ENCODE peak calls at places on chromosomes 7 and 10, in five cellular contexts. X is kidney, A is amygdala, C is renal cortical epithelial cell, E is occipital lobe. K is an unnamed sample.

GRCh38 chr10:95767884-95768556 is 12.1 kb downstream of the ENTPD1 start:
- DNase-seq in X (no peak), C (peak; percentile 26), A (no peak), E (no peak), K (no peak)

GRCh38 chr10:29104661-29105369 is 184.1 kb upstream of the LYZL1 start:
- DNase-seq in C (no peak), X (no peak), A (no peak), E (no peak), K (no peak)

GRCh38 chr10:5284311-5285057 is 80.3 kb upstream of the UCN3 start:
- DNase-seq in C (peak; percentile 91), X (no peak), E (no peak), A (no peak), K (no peak)

GRCh38 chr7:30936650-30937245 is 25.1 kb downstream of the AQP1 start:
- DNase-seq in A (no peak), C (no peak), E (no peak), X (peak; percentile 40), K (no peak)

GRCh38 chr10:85646312-85646711 is 720.3 kb downstream of the GRID1 start:
- DNase-seq in C (peak; percentile 88), A (no peak), X (no peak), E (no peak), K (peak; percentile 31)

GRCh38 chr10:48582970-48583369 is 21.9 kb downstream of the ARHGAP22 start:
- DNase-seq in E (peak; percentile 26), C (no peak), A (no peak), X (no peak), K (no peak)

GRCh38 chr10:17222329-17222728 is 5.7 kb upstream of the VIM start:
- DNase-seq in X (no peak), C (peak; percentile 72), A (no peak), E (no peak), K (no peak)

GRCh38 chr10:76946268-76946667 is 691.3 kb downstream of the KCNMA1 start:
- DNase-seq in A (no peak), X (no peak), C (peak; percentile 44), E (no peak), K (no peak)

GRCh38 chr10:92750788-92751533 is 61.2 kb downstream of the HHEX start:
- DNase-seq in A (no peak), C (no peak), E (no peak), X (no peak), K (no peak)

GRCh38 chr10:50295367-50295766 is 44.1 kb upstream of the ASAH2 start:
- DNase-seq in A (no peak), E (no peak), X (no peak), C (no peak), K (no peak)

GRCh38 chr7:100166317-100166940 is 2.0 kb downstream of the GAL3ST4 start:
- DNase-seq in X (peak; percentile 55), E (no peak), C (no peak), A (no peak), K (no peak)

GRCh38 chr10:88118769-88119559 is 255.5 kb downstream of the PTEN start:
- DNase-seq in A (no peak), C (no peak), X (no peak), E (no peak), K (no peak)

GRCh38 chr7:66281678-66282593 is 76.8 kb downstream of the TPST1 start:
- DNase-seq in A (no peak), C (peak; percentile 87), E (no peak), X (peak; percentile 35), K (peak; percentile 31)

GRCh38 chr10:27625452-27626345 is 119.9 kb downstream of the MKX start:
- DNase-seq in E (no peak), C (no peak), A (no peak), X (no peak), K (no peak)

K was measured in NCI-H446.